ENCODE peak calls at places on chromosomes 13 and 19, in four cellular contexts. M is NCI-H2081; A is effector CD4-positive, alpha-beta T cell; D is T follicular helper cell. T is an unnamed sample.

GRCh38 chr19:10503002-10503789 is at the start of gene KEAP1:
- DNase-seq in M (peak; percentile 62), A (no peak), D (no peak), T (no peak)

GRCh38 chr13:48746816-48747215 is 93.1 kb downstream of the CYSLTR2 start:
- DNase-seq in M (no peak), A (no peak), D (no peak), T (no peak)

GRCh38 chr13:44760434-44760833 is 184.3 kb upstream of the TSC22D1 start:
- DNase-seq in M (peak; percentile 32), A (no peak), D (no peak), T (no peak)

GRCh38 chr19:40774916-40775631 is at the start of gene MIA:
- DNase-seq in M (no peak), A (no peak), D (no peak), T (no peak)

GRCh38 chr13:108495686-108496363 is 133.6 kb upstream of the MYO16 start:
- DNase-seq in M (no peak), A (peak; percentile 6), D (no peak), T (no peak)

GRCh38 chr19:34985249-34986022 is 14.7 kb upstream of the GRAMD1A start:
- DNase-seq in M (no peak), A (no peak), D (no peak), T (no peak)

GRCh38 chr13:32961724-32962123 is 54.5 kb upstream of the KL start:
- DNase-seq in M (no peak), A (no peak), D (no peak), T (no peak)

GRCh38 chr19:4499855-4500254 is 18.4 kb downstream of the PLIN4 start:
- DNase-seq in M (no peak), A (no peak), D (no peak), T (no peak)

GRCh38 chr13:109366521-109366920 is 419.9 kb downstream of the IRS2 start:
- DNase-seq in M (no peak), A (no peak), D (no peak), T (no peak)

GRCh38 chr13:113746671-113747070 is 12.4 kb upstream of the TMEM255B start:
- DNase-seq in M (no peak), A (no peak), D (no peak), T (no peak)

GRCh38 chr19:45526143-45526542 is 18.9 kb downstream of the VASP start:
- DNase-seq in M (peak; percentile 58), A (no peak), D (no peak), T (no peak)

GRCh38 chr13:108227651-108228272 is 9.6 kb downstream of the ABHD13 start:
- DNase-seq in M (peak; percentile 31), A (peak; percentile 40), D (no peak), T (no peak)

GRCh38 chr19:42433503-42434260 is 6.5 kb upstream of the LIPE start:
- DNase-seq in M (no peak), A (peak; percentile 57), D (peak; percentile 52), T (peak; percentile 39)

GRCh38 chr13:38872693-38873092 is 117.9 kb downstream of the STOML3 start:
- DNase-seq in M (peak; percentile 66), A (no peak), D (peak; percentile 3), T (peak; percentile 10)

GRCh38 chr19:2523630-2524311 is 47.8 kb downstream of the GADD45B start:
- DNase-seq in M (no peak), A (no peak), D (no peak), T (no peak)

GRCh38 chr13:74132152-74132767 is 1.9 kb downstream of the KLF12 start:
- DNase-seq in M (no peak), A (peak; percentile 40), D (peak; percentile 40), T (no peak)

GRCh38 chr19:5877869-5878268 is 7.5 kb upstream of the FUT5 start:
- DNase-seq in M (no peak), A (no peak), D (no peak), T (no peak)

GRCh38 chr19:44875666-44876418 is 15.2 kb upstream of the TOMM40 start:
- DNase-seq in M (no peak), A (no peak), D (no peak), T (no peak)

GRCh38 chr13:107157272-107157671 is 589.3 kb upstream of the ARGLU1 start:
- DNase-seq in M (no peak), A (no peak), D (no peak), T (no peak)

GRCh38 chr13:97141564-97142005 is 80.5 kb upstream of the MBNL2 start:
- DNase-seq in M (peak; percentile 28), A (no peak), D (no peak), T (peak; percentile 17)

GRCh38 chr19:1512671-1513491 is at the start of gene ADAMTSL5:
- DNase-seq in M (no peak), A (peak; percentile 33), D (peak; percentile 34), T (no peak)

GRCh38 chr13:57627663-57628062 is 3.9 kb upstream of the PCDH17 start:
- DNase-seq in M (peak; percentile 31), A (no peak), D (no peak), T (no peak)

GRCh38 chr19:12867120-12868099 is 13.8 kb downstream of the DNASE2 start:
- DNase-seq in M (no peak), A (peak; percentile 25), D (peak; percentile 30), T (no peak)

GRCh38 chr19:7701654-7702457 is at the start of gene FCER2:
- DNase-seq in M (no peak), A (no peak), D (no peak), T (no peak)

GRCh38 chr13:43664700-43665191 is 122.0 kb downstream of the ENOX1 start:
- DNase-seq in M (no peak), A (no peak), D (no peak), T (no peak)

GRCh38 chr19:35715981-35716734 is 1.6 kb upstream of the KMT2B start:
- DNase-seq in M (no peak), A (no peak), D (no peak), T (no peak)

GRCh38 chr19:29831686-29832085 is 19.9 kb downstream of the CCNE1 start:
- DNase-seq in M (no peak), A (no peak), D (no peak), T (no peak)

GRCh38 chr13:69910800-69911199 is 196.8 kb upstream of the ATXN8OS start:
- DNase-seq in M (no peak), A (no peak), D (no peak), T (no peak)

GRCh38 chr13:39306639-39307589 is 268.7 kb downstream of the NHLRC3 start:
- DNase-seq in M (no peak), A (no peak), D (no peak), T (no peak)

GRCh38 chr13:113119166-113119821 is 3.3 kb upstream of the F10 start:
- DNase-seq in M (no peak), A (no peak), D (no peak), T (no peak)